ENCODE peak calls at places on chromosomes 7 and 10, in ten cellular contexts. One of them, this sample, is unnamed.

GRCh38 chr10:45558406-45558805 is 114.2 kb downstream of the ZFAND4 start:
- DNase-seq in NCI-H1105: no peak
- DNase-seq in KBM-7: peak
- DNase-seq in uterus: no peak
- DNase-seq in posterior cingulate gyrus: no peak
- DNase-seq in IMR-90: no peak
- DNase-seq in cerebellar nuclear complex: no peak
- DNase-seq in ACHN: no peak
- DNase-seq in ELR: no peak
- DNase-seq in activated CD8-positive, alpha-beta memory T cell treated with anti-CD3 and anti-CD28 coated beads for 24 hours: no peak
- DNase-seq in this sample: no peak

GRCh38 chr7:40829201-40829600 is 694.4 kb downstream of the SUGCT start:
- DNase-seq in NCI-H1105: no peak
- DNase-seq in KBM-7: no peak
- DNase-seq in uterus: no peak
- DNase-seq in posterior cingulate gyrus: no peak
- DNase-seq in IMR-90: no peak
- DNase-seq in cerebellar nuclear complex: no peak
- DNase-seq in ACHN: no peak
- DNase-seq in ELR: no peak
- DNase-seq in activated CD8-positive, alpha-beta memory T cell treated with anti-CD3 and anti-CD28 coated beads for 24 hours: no peak
- DNase-seq in this sample: no peak

GRCh38 chr10:122379041-122379440 is 4.5 kb downstream of the PLEKHA1 start:
- DNase-seq in NCI-H1105: no peak
- DNase-seq in KBM-7: no peak
- DNase-seq in uterus: no peak
- DNase-seq in posterior cingulate gyrus: no peak
- DNase-seq in IMR-90: no peak
- DNase-seq in cerebellar nuclear complex: no peak
- DNase-seq in ACHN: no peak
- DNase-seq in ELR: no peak
- DNase-seq in activated CD8-positive, alpha-beta memory T cell treated with anti-CD3 and anti-CD28 coated beads for 24 hours: no peak
- DNase-seq in this sample: no peak

GRCh38 chr10:79380125-79380917 is 33.1 kb downstream of the PPIF start:
- DNase-seq in NCI-H1105: no peak
- DNase-seq in KBM-7: no peak
- DNase-seq in uterus: peak
- DNase-seq in posterior cingulate gyrus: no peak
- DNase-seq in IMR-90: peak
- DNase-seq in cerebellar nuclear complex: no peak
- DNase-seq in ACHN: no peak
- DNase-seq in ELR: peak
- DNase-seq in activated CD8-positive, alpha-beta memory T cell treated with anti-CD3 and anti-CD28 coated beads for 24 hours: peak
- DNase-seq in this sample: no peak

GRCh38 chr10:132122097-132122861 is 56.5 kb downstream of the JAKMIP3 start:
- DNase-seq in NCI-H1105: no peak
- DNase-seq in KBM-7: no peak
- DNase-seq in uterus: no peak
- DNase-seq in posterior cingulate gyrus: no peak
- DNase-seq in IMR-90: no peak
- DNase-seq in cerebellar nuclear complex: no peak
- DNase-seq in ACHN: no peak
- DNase-seq in ELR: no peak
- DNase-seq in activated CD8-positive, alpha-beta memory T cell treated with anti-CD3 and anti-CD28 coated beads for 24 hours: no peak
- DNase-seq in this sample: no peak

GRCh38 chr7:130222-130572 is 62.2 kb upstream of the FAM20C start:
- DNase-seq in NCI-H1105: no peak
- DNase-seq in KBM-7: no peak
- DNase-seq in uterus: no peak
- DNase-seq in posterior cingulate gyrus: no peak
- DNase-seq in IMR-90: no peak
- DNase-seq in cerebellar nuclear complex: no peak
- DNase-seq in ACHN: no peak
- DNase-seq in ELR: no peak
- DNase-seq in activated CD8-positive, alpha-beta memory T cell treated with anti-CD3 and anti-CD28 coated beads for 24 hours: no peak
- DNase-seq in this sample: no peak

GRCh38 chr7:111162692-111163091 is 71.8 kb downstream of the LRRN3 start:
- DNase-seq in NCI-H1105: no peak
- DNase-seq in KBM-7: no peak
- DNase-seq in uterus: no peak
- DNase-seq in posterior cingulate gyrus: no peak
- DNase-seq in IMR-90: no peak
- DNase-seq in cerebellar nuclear complex: no peak
- DNase-seq in ACHN: no peak
- DNase-seq in ELR: no peak
- DNase-seq in activated CD8-positive, alpha-beta memory T cell treated with anti-CD3 and anti-CD28 coated beads for 24 hours: no peak
- DNase-seq in this sample: no peak

GRCh38 chr10:43128958-43129706 is 9.1 kb upstream of the CSGALNACT2 start:
- DNase-seq in NCI-H1105: no peak
- DNase-seq in KBM-7: peak
- DNase-seq in uterus: no peak
- DNase-seq in posterior cingulate gyrus: no peak
- DNase-seq in IMR-90: peak
- DNase-seq in cerebellar nuclear complex: no peak
- DNase-seq in ACHN: peak
- DNase-seq in ELR: peak
- DNase-seq in activated CD8-positive, alpha-beta memory T cell treated with anti-CD3 and anti-CD28 coated beads for 24 hours: peak
- DNase-seq in this sample: peak

This sample was measured in A673.